ENCODE peak calls at places on chromosomes 5 and 9, in nine cellular contexts. T is COR-L47, I is H54, X is left ventricle myocardium inferior, Z is fibroblast of the aortic adventitia, Y is stomach, N is MCF 10A, A is breast epithelium, R is left kidney. K is an unnamed sample.

GRCh38 chr9:135342206-135343130 is 137.1 kb upstream of the PPP1R26 start:
- DNase-seq in I (no peak), N (no peak), Z (no peak), T (no peak), X (no peak), A (no peak), Y (no peak), R (no peak), K (no peak)

GRCh38 chr5:173581408-173582197 is 34.8 kb downstream of the BOD1 start:
- DNase-seq in T (peak; percentile 32), Y (peak; percentile 30), Z (peak; percentile 33), I (peak; percentile 35), A (no peak), X (no peak), N (peak; percentile 38), R (peak; percentile 67), K (peak; percentile 46)

GRCh38 chr9:131732636-131733340 is 7.1 kb downstream of the RAPGEF1 start:
- DNase-seq in Z (no peak), I (no peak), Y (no peak), T (no peak), N (no peak), X (no peak), R (no peak), A (no peak), K (no peak)

GRCh38 chr9:98962861-98963260 is 19.2 kb downstream of the COL15A1 start:
- DNase-seq in R (peak; percentile 62), A (no peak), Y (no peak), T (no peak), Z (no peak), I (no peak), X (no peak), N (no peak), K (no peak)

GRCh38 chr9:133916159-133916541 is 76.0 kb downstream of the VAV2 start:
- DNase-seq in A (no peak), R (no peak), N (no peak), I (no peak), X (no peak), Y (no peak), T (no peak), Z (no peak), K (peak; percentile 47)

GRCh38 chr9:126722922-126723806 is 81.7 kb upstream of the ZBTB43 start:
- DNase-seq in Z (no peak), I (no peak), X (peak; percentile 32), R (peak; percentile 87), T (peak; percentile 61), Y (peak; percentile 55), A (no peak), N (no peak), K (peak; percentile 27)

GRCh38 chr5:139682016-139682975 is 34.1 kb downstream of the CXXC5 start:
- DNase-seq in Y (no peak), I (no peak), T (no peak), N (no peak), A (no peak), R (peak; percentile 69), Z (no peak), X (no peak), K (no peak)

GRCh38 chr5:172383231-172383802 is 71.0 kb downstream of the SH3PXD2B start:
- DNase-seq in N (peak; percentile 72), T (no peak), Y (peak; percentile 49), X (no peak), Z (peak; percentile 74), I (peak; percentile 26), R (no peak), A (peak; percentile 60), K (peak; percentile 40)

GRCh38 chr5:1386274-1386717 is 41.4 kb upstream of the CLPTM1L start:
- DNase-seq in Z (peak; percentile 23), Y (peak; percentile 85), A (peak; percentile 87), R (peak; percentile 80), T (peak; percentile 24), I (peak; percentile 72), X (peak; percentile 38), N (no peak), K (peak; percentile 45)

GRCh38 chr5:172424111-172424490 is 30.2 kb downstream of the SH3PXD2B start:
- DNase-seq in I (no peak), X (no peak), A (no peak), Z (no peak), T (no peak), Y (no peak), R (no peak), N (no peak), K (no peak)

GRCh38 chr5:90022002-90022710 is 387.4 kb downstream of the CETN3 start:
- DNase-seq in Z (peak; percentile 28), A (no peak), X (no peak), T (no peak), Y (no peak), N (no peak), I (no peak), R (no peak), K (peak; percentile 75)

GRCh38 chr5:173495225-173495904 is 121.1 kb downstream of the BOD1 start:
- DNase-seq in Y (no peak), I (no peak), Z (peak; percentile 89), T (no peak), R (peak; percentile 19), X (no peak), N (no peak), A (no peak), K (peak; percentile 76)

GRCh38 chr5:177132504-177133118 is 962 bp upstream of the NSD1 start:
- DNase-seq in T (no peak), I (no peak), Y (no peak), N (no peak), X (no peak), A (peak; percentile 55), R (peak; percentile 92), Z (no peak), K (no peak)